ENCODE peak calls at places on chromosomes 11 and 22, in eight cellular contexts. X, G, E, J, Y, R, S and W are unnamed samples.

GRCh38 chr11:77136074-77136473 is 8.0 kb downstream of the MYO7A start:
- DNase-seq in Y (no peak), G (no peak), J (no peak), X (no peak), R (peak; percentile 16), E (peak; percentile 71), S (no peak), W (no peak)

GRCh38 chr22:42179616-42180015 is 49.0 kb upstream of the CYP2D6 start:
- DNase-seq in G (no peak), R (no peak), J (no peak), S (no peak), E (peak; percentile 88), X (no peak), Y (no peak), W (peak; percentile 45)

GRCh38 chr11:64643258-64643881 is 52.4 kb downstream of the SLC22A12 start:
- DNase-seq in E (no peak), S (no peak), G (no peak), X (peak; percentile 60), Y (peak; percentile 58), J (no peak), R (no peak), W (no peak)

GRCh38 chr22:27170491-27170890 is 513.1 kb downstream of the MIAT start:
- DNase-seq in E (peak; percentile 48), Y (peak; percentile 52), J (no peak), R (no peak), X (peak; percentile 54), S (peak; percentile 36), G (peak; percentile 92), W (no peak)

GRCh38 chr22:19764636-19765476 is 4.3 kb downstream of the TBX1 start:
- DNase-seq in X (no peak), Y (no peak), S (no peak), E (no peak), R (no peak), G (no peak), J (no peak), W (no peak)

GRCh38 chr22:25736378-25737011 is 5.5 kb upstream of the MYO18B start:
- DNase-seq in E (no peak), Y (no peak), S (no peak), R (no peak), G (no peak), J (no peak), X (no peak), W (no peak)

GRCh38 chr11:19728436-19728835 is 15.8 kb downstream of the NAV2 start:
- DNase-seq in J (no peak), E (peak; percentile 80), R (no peak), G (peak; percentile 75), X (no peak), Y (no peak), S (no peak), W (peak; percentile 50)

GRCh38 chr11:45771194-45771941 is 33.6 kb upstream of the SLC35C1 start:
- DNase-seq in X (peak; percentile 55), J (peak; percentile 76), S (peak; percentile 71), G (peak; percentile 83), R (peak; percentile 50), E (peak; percentile 38), Y (peak; percentile 70), W (no peak)

GRCh38 chr22:41620646-41621098 is at the start of gene DESI1:
- DNase-seq in R (no peak), S (no peak), E (no peak), J (no peak), X (no peak), G (no peak), Y (no peak), W (no peak)

GRCh38 chr22:46798041-46798365 is 35.6 kb downstream of the TBC1D22A start:
- DNase-seq in E (no peak), G (peak; percentile 54), R (no peak), X (no peak), J (no peak), S (no peak), Y (no peak), W (no peak)
- TF ChIP-seq CTCF in E (no peak), G (no peak), R (no peak), X (no peak), J (no peak), S (no peak), Y (no peak), W (no peak)

GRCh38 chr11:6303657-6304056 is 16.6 kb downstream of the CAVIN3 start:
- DNase-seq in X (no peak), G (no peak), E (no peak), J (no peak), S (no peak), Y (no peak), R (no peak), W (no peak)
- H3K27ac ChIP-seq in X (no peak overlapping the region), G (no peak overlapping the region), E (no peak overlapping the region), J (no peak overlapping the region), S (no peak overlapping the region), Y (no peak overlapping the region), R (no peak overlapping the region), W (no peak overlapping the region)

GRCh38 chr22:28873183-28873964 is 10.0 kb upstream of the ZNRF3 start:
- DNase-seq in R (no peak), J (no peak), X (no peak), S (no peak), G (no peak), E (peak; percentile 22), Y (no peak), W (no peak)
- TF ChIP-seq CTCF in R (no peak), J (no peak), X (no peak), S (no peak), G (no peak), E (no peak), Y (no peak), W (no peak)

DNA sequence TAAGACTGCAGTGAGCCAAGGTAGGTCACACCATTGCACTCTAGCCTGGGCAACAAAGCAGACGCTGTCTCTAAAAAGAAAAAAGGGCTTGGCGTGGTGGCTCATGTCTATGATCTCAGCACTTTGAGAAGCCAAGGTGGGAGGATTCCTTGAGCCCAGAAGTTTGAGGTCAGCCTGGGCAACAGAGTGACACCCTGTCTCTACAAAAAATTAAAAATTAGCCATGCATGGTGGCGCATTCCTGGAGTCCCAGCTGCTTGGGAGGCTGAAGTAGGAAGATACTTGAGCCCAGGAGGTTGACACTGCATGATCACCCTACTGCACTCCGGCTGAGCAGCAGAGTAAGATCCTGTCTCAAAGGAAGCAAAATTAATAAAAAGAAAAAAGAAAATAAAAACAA is 38.9 kb upstream of the RDX start:
- DNase-seq in S (no peak), R (no peak), E (no peak), G (no peak), X (no peak), J (no peak), Y (no peak), W (no peak)
- H3K27ac ChIP-seq in S (no peak overlapping the region), R (no peak overlapping the region), E (no peak overlapping the region), G (no peak overlapping the region), X (no peak overlapping the region), J (no peak overlapping the region), Y (no peak overlapping the region), W (no peak overlapping the region)

GRCh38 chr11:120912504-120912903 is 111.4 kb upstream of the TBCEL start:
- DNase-seq in R (peak; percentile 14), S (peak; percentile 26), X (no peak), G (no peak), E (peak; percentile 57), J (no peak), Y (no peak), W (peak; percentile 10)
- TF ChIP-seq CTCF in R (peak; percentile 22), S (no peak), X (no peak), G (no peak), E (peak; percentile 43), J (no peak), Y (no peak), W (peak; percentile 47)